ENCODE peak calls at places on chromosomes 11 and 22, in eight cellular contexts. I is psoas muscle, V is Peyer's patch, U is fibroblast of lung, W is upper lobe of left lung, Z is body of pancreas, C is heart left ventricle, Y is PC-3. N is an unnamed sample.

GRCh38 chr11:109851780-109852390 is 241.3 kb upstream of the ZC3H12C start:
- DNase-seq in I (no peak), V (no peak), U (no peak), W (no peak), Z (no peak), C (no peak), Y (peak; percentile 59), N (no peak)

GRCh38 chr22:17743661-17744411 is 30.4 kb downstream of the BID start:
- DNase-seq in I (no peak), V (no peak), U (no peak), W (no peak), Z (no peak), C (no peak), Y (no peak), N (no peak)

GRCh38 chr22:49866646-49867045 is 13.0 kb downstream of the ZBED4 start:
- DNase-seq in I (no peak), V (no peak), U (no peak), W (no peak), Z (no peak), C (no peak), Y (no peak), N (no peak)

GRCh38 chr11:14819596-14819995 is 72.4 kb downstream of the CYP2R1 start:
- DNase-seq in I (no peak), V (no peak), U (no peak), W (no peak), Z (no peak), C (no peak), Y (no peak), N (no peak)

GRCh38 chr11:95682552-95682951 is 107.0 kb downstream of the FAM76B start:
- DNase-seq in I (no peak), V (no peak), U (no peak), W (no peak), Z (no peak), C (no peak), Y (no peak), N (no peak)

GRCh38 chr11:85766801-85767200 is 44.1 kb downstream of the SYTL2 start:
- DNase-seq in I (no peak), V (no peak), U (peak; percentile 34), W (no peak), Z (no peak), C (no peak), Y (no peak), N (no peak)

GRCh38 chr22:22037740-22038139 is 55.2 kb upstream of the TOP3B start:
- DNase-seq in I (no peak), V (no peak), U (peak; percentile 59), W (no peak), Z (no peak), C (no peak), Y (peak; percentile 6), N (no peak)

GRCh38 chr11:93685196-93685595 is 23.7 kb downstream of the CEP295 start:
- DNase-seq in I (no peak), V (no peak), U (no peak), W (no peak), Z (no peak), C (no peak), Y (no peak), N (no peak)

GRCh38 chr11:73729594-73730206 is 31.2 kb downstream of the RAB6A start:
- DNase-seq in I (no peak), V (no peak), U (no peak), W (no peak), Z (no peak), C (no peak), Y (peak; percentile 45), N (no peak)

GRCh38 chr22:38350444-38351359 is 33.5 kb upstream of the CSNK1E start:
- DNase-seq in I (no peak), V (peak; percentile 43), U (no peak), W (no peak), Z (no peak), C (no peak), Y (no peak), N (peak; percentile 13)

GRCh38 chr11:35343033-35343598 is 76.2 kb downstream of the SLC1A2 start:
- DNase-seq in I (no peak), V (no peak), U (no peak), W (no peak), Z (no peak), C (no peak), Y (no peak), N (no peak)

GRCh38 chr11:304915-305833 is 2.4 kb upstream of the IFITM2 start:
- DNase-seq in I (peak; percentile 73), V (peak; percentile 88), U (peak; percentile 88), W (no peak), Z (peak; percentile 74), C (peak; percentile 59), Y (peak; percentile 66), N (peak; percentile 77)

GRCh38 chr11:57373146-57373545 is 7.8 kb downstream of the PRG3 start:
- DNase-seq in I (no peak), V (no peak), U (no peak), W (no peak), Z (no peak), C (no peak), Y (no peak), N (no peak)

GRCh38 chr22:47370448-47371262 is 608.2 kb downstream of the TBC1D22A start:
- DNase-seq in I (no peak), V (peak; percentile 36), U (no peak), W (no peak), Z (no peak), C (no peak), Y (peak; percentile 7), N (peak; percentile 5)

GRCh38 chr22:22669093-22669492 is 24.7 kb downstream of the GGTLC2 start:
- DNase-seq in I (no peak), V (no peak), U (no peak), W (no peak), Z (no peak), C (no peak), Y (no peak), N (peak; percentile 25)

GRCh38 chr22:17754233-17754925 is 19.9 kb downstream of the BID start:
- DNase-seq in I (no peak), V (no peak), U (no peak), W (peak; percentile 57), Z (no peak), C (no peak), Y (peak; percentile 7), N (no peak)

GRCh38 chr11:45026835-45027234 is 76.2 kb upstream of the TP53I11 start:
- DNase-seq in I (no peak), V (no peak), U (no peak), W (peak; percentile 44), Z (no peak), C (no peak), Y (no peak), N (no peak)

GRCh38 chr22:49307870-49308269 is 519.8 kb downstream of the BRD1 start:
- DNase-seq in I (peak; percentile 29), V (peak; percentile 23), U (no peak), W (no peak), Z (peak; percentile 5), C (peak; percentile 8), Y (no peak), N (no peak)

GRCh38 chr11:18061351-18061750 is 15.3 kb upstream of the TPH1 start:
- DNase-seq in I (no peak), V (no peak), U (no peak), W (no peak), Z (no peak), C (no peak), Y (no peak), N (no peak)

GRCh38 chr11:119034813-119035212 is 4.1 kb upstream of the SLC37A4 start:
- DNase-seq in I (no peak), V (no peak), U (no peak), W (no peak), Z (no peak), C (no peak), Y (no peak), N (no peak)
- H3K27me3 ChIP-seq in I (no peaks in the 10 kb centered on the region), V (no peaks in the 10 kb centered on the region), U (no peaks in the 10 kb centered on the region), W (no peaks in the 10 kb centered on the region), Z (no peaks in the 10 kb centered on the region), C (no peaks in the 10 kb centered on the region), Y (no peaks in the 10 kb centered on the region), N (no peaks in the 10 kb centered on the region)

GRCh38 chr11:64744544-64745218 is 739 bp upstream of the RASGRP2 start:
- DNase-seq in I (peak; percentile 65), V (no peak), U (no peak), W (peak; percentile 92), Z (no peak), C (no peak), Y (no peak), N (no peak)
- H3K4me1 ChIP-seq in I (peaks cover 44% of the 10 kb centered on the region), V (peaks cover 44% of the 10 kb centered on the region), U (peaks cover 22% of the 10 kb centered on the region), W (peaks cover 28% of the 10 kb centered on the region), Z (peaks cover 38% of the 10 kb centered on the region), C (peaks cover 49% of the 10 kb centered on the region), Y (peaks cover 13% of the 10 kb centered on the region), N (peaks cover 15% of the 10 kb centered on the region)

DNA sequence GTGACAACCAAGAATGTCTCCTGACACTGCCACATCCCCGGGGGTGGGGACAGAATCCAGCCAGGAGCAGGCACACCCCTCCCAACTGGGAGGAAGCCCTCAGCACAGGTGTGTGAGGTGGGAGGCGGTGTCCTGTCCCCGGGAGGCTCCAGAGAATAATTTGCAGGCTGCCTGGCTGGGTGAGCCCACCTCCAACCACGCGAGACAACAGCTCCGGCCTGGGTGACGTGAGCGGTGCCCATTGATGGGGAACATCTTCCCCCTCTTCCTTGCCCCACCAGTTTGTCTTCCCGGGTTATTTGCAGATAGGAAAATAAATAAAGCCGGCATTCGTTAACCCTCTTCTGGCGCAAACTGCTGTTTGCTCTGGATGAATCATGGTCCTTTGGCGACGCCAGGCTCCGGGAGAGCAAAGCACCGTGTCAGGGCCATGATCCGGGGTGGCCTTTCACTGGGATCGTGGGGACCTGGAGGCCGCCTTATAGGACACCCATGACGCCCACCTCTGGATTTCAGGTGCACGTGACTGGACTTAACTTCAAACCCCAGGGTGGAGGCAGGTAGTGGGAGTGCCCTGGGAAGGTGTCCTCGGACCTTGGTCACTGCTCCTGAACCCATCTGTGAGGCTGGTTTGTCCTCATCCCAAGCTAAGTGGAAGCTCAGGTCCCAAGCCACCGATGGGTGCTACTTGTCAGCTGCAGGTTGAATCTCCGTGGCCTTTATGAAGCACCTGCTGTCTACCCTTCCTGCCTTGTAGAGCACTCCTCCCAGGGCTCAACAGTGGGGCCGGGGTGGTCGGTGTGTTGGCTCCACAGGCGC is 13.9 kb downstream of the CCND1 start:
- DNase-seq in I (peak; percentile 38), V (no peak), U (peak; percentile 49), W (no peak), Z (no peak), C (peak; percentile 24), Y (peak; percentile 97), N (no peak)
- TF ChIP-seq CTCF in I (no peak), V (no peak), U (no peak), W (no peak), Z (no peak), C (no peak), Y (no peak), N (no peak)

DNA sequence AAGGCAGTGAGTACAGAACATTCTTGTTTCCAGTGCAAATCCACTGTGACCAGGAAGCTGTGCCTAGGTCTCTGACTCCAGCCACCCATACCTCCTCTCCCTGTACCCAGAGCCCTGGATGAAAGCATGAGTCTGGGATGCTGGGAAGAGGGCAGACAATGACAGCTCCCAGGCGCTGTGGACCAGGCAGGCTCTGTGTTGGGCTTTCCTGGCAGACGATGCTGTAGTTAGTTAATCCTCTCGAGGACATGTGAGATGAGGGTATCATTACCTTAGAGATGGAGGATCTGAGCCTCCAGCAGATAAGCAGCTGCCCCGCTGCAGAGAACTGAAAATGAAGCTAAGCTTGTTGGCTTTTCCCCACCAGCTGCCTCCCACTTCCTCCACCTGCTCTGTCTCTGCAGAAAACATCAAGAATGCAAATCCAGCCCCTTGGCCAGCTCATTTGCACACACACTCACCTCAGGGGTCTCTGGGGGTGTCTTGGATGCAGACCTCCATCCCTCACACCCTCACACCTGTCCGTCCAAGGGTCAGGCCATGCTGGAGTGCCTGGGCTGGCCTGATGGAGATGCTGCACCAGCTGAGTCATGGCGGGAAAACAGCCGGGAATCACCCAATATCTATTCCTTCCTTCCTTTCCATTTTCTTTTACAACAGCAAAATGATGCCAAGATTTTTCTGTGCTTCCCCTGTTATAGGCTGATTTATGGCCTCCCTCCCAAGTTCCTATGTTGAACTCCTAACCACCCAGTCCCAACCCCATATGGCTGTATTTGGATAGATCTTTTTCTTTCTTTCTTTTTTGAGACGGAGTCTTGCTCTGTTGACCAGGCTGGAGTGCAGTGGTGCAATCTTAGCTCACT is 94.9 kb upstream of the SEPTIN5 start:
- DNase-seq in I (no peak), V (no peak), U (no peak), W (no peak), Z (no peak), C (no peak), Y (no peak), N (no peak)
- H3K27me3 ChIP-seq in I (peaks cover 10% of the 10 kb centered on the region), V (no peaks in the 10 kb centered on the region), U (peaks cover 22% of the 10 kb centered on the region), W (no peaks in the 10 kb centered on the region), Z (no peaks in the 10 kb centered on the region), C (no peaks in the 10 kb centered on the region), Y (no peaks in the 10 kb centered on the region), N (peaks cover 20% of the 10 kb centered on the region)